ENCODE peak calls at places on chromosomes 16 and 17, in ten cellular contexts. One of them, this sample, is unnamed.

GRCh38 chr17:16122697-16123434 is 92.5 kb downstream of the NCOR1 start:
- DNase-seq in OCI-M1: no peak
- DNase-seq in CD4-positive, CD25-positive, alpha-beta regulatory T cell: no peak
- DNase-seq in activated CD4-positive, alpha-beta T cell treated with anti-CD3 and anti-CD28 coated beads, Interleukin-2, amount 50 U/mL, for 1 hour: no peak
- DNase-seq in activated T-cell treated with anti-CD3 and anti-CD28 coated beads for 4 hours: no peak
- DNase-seq in amniotic epithelial cell: peak; percentile 24
- DNase-seq in fibroblast of mammary gland: no peak
- DNase-seq in NCI-H1105 treated with DMSO at 0.1 percent for 48 hours: no peak
- DNase-seq in NCI-H774: no peak
- DNase-seq in heart right ventricle: no peak
- DNase-seq in this sample: no peak

GRCh38 chr16:17320009-17320408 is 150.8 kb downstream of the XYLT1 start:
- DNase-seq in amniotic epithelial cell: no peak
- DNase-seq in activated T-cell treated with anti-CD3 and anti-CD28 coated beads for 4 hours: no peak
- DNase-seq in heart right ventricle: no peak
- DNase-seq in OCI-M1: no peak
- DNase-seq in fibroblast of mammary gland: no peak
- DNase-seq in NCI-H1105 treated with DMSO at 0.1 percent for 48 hours: no peak
- DNase-seq in NCI-H774: no peak
- DNase-seq in activated CD4-positive, alpha-beta T cell treated with anti-CD3 and anti-CD28 coated beads, Interleukin-2, amount 50 U/mL, for 1 hour: no peak
- DNase-seq in CD4-positive, CD25-positive, alpha-beta regulatory T cell: no peak
- DNase-seq in this sample: no peak

GRCh38 chr17:69030145-69030544 is 30.6 kb downstream of the ABCA9 start:
- DNase-seq in activated CD4-positive, alpha-beta T cell treated with anti-CD3 and anti-CD28 coated beads, Interleukin-2, amount 50 U/mL, for 1 hour: no peak
- DNase-seq in amniotic epithelial cell: no peak
- DNase-seq in fibroblast of mammary gland: no peak
- DNase-seq in NCI-H774: no peak
- DNase-seq in OCI-M1: no peak
- DNase-seq in heart right ventricle: no peak
- DNase-seq in activated T-cell treated with anti-CD3 and anti-CD28 coated beads for 4 hours: no peak
- DNase-seq in CD4-positive, CD25-positive, alpha-beta regulatory T cell: no peak
- DNase-seq in NCI-H1105 treated with DMSO at 0.1 percent for 48 hours: no peak
- DNase-seq in this sample: no peak

GRCh38 chr17:6753006-6753445 is 2.8 kb upstream of the XAF1 start:
- DNase-seq in fibroblast of mammary gland: peak; percentile 87
- DNase-seq in OCI-M1: peak; percentile 86
- DNase-seq in NCI-H774: no peak
- DNase-seq in amniotic epithelial cell: peak; percentile 87
- DNase-seq in NCI-H1105 treated with DMSO at 0.1 percent for 48 hours: peak; percentile 4
- DNase-seq in activated CD4-positive, alpha-beta T cell treated with anti-CD3 and anti-CD28 coated beads, Interleukin-2, amount 50 U/mL, for 1 hour: no peak
- DNase-seq in heart right ventricle: peak; percentile 82
- DNase-seq in activated T-cell treated with anti-CD3 and anti-CD28 coated beads for 4 hours: peak; percentile 46
- DNase-seq in CD4-positive, CD25-positive, alpha-beta regulatory T cell: peak; percentile 28
- DNase-seq in this sample: no peak

GRCh38 chr16:4344659-4345438 is 6.3 kb downstream of the PAM16 start:
- DNase-seq in NCI-H1105 treated with DMSO at 0.1 percent for 48 hours: peak; percentile 67
- DNase-seq in heart right ventricle: no peak
- DNase-seq in fibroblast of mammary gland: peak; percentile 34
- DNase-seq in CD4-positive, CD25-positive, alpha-beta regulatory T cell: no peak
- DNase-seq in amniotic epithelial cell: peak; percentile 30
- DNase-seq in OCI-M1: no peak
- DNase-seq in activated T-cell treated with anti-CD3 and anti-CD28 coated beads for 4 hours: no peak
- DNase-seq in activated CD4-positive, alpha-beta T cell treated with anti-CD3 and anti-CD28 coated beads, Interleukin-2, amount 50 U/mL, for 1 hour: no peak
- DNase-seq in NCI-H774: peak; percentile 93
- DNase-seq in this sample: no peak

GRCh38 chr16:49644143-49644460 is 211.8 kb downstream of the ZNF423 start:
- DNase-seq in NCI-H1105 treated with DMSO at 0.1 percent for 48 hours: no peak
- DNase-seq in fibroblast of mammary gland: peak; percentile 48
- DNase-seq in CD4-positive, CD25-positive, alpha-beta regulatory T cell: no peak
- DNase-seq in heart right ventricle: no peak
- DNase-seq in NCI-H774: no peak
- DNase-seq in OCI-M1: no peak
- DNase-seq in activated T-cell treated with anti-CD3 and anti-CD28 coated beads for 4 hours: no peak
- DNase-seq in activated CD4-positive, alpha-beta T cell treated with anti-CD3 and anti-CD28 coated beads, Interleukin-2, amount 50 U/mL, for 1 hour: no peak
- DNase-seq in amniotic epithelial cell: no peak
- DNase-seq in this sample: no peak

GRCh38 chr16:372584-372983 is 2.2 kb upstream of the MRPL28 start:
- DNase-seq in fibroblast of mammary gland: no peak
- DNase-seq in NCI-H774: no peak
- DNase-seq in CD4-positive, CD25-positive, alpha-beta regulatory T cell: no peak
- DNase-seq in amniotic epithelial cell: no peak
- DNase-seq in NCI-H1105 treated with DMSO at 0.1 percent for 48 hours: no peak
- DNase-seq in OCI-M1: no peak
- DNase-seq in activated T-cell treated with anti-CD3 and anti-CD28 coated beads for 4 hours: no peak
- DNase-seq in activated CD4-positive, alpha-beta T cell treated with anti-CD3 and anti-CD28 coated beads, Interleukin-2, amount 50 U/mL, for 1 hour: no peak
- DNase-seq in heart right ventricle: no peak
- DNase-seq in this sample: no peak

GRCh38 chr16:80197790-80198201 is 343.0 kb upstream of the DYNLRB2 start:
- DNase-seq in activated T-cell treated with anti-CD3 and anti-CD28 coated beads for 4 hours: no peak
- DNase-seq in OCI-M1: no peak
- DNase-seq in activated CD4-positive, alpha-beta T cell treated with anti-CD3 and anti-CD28 coated beads, Interleukin-2, amount 50 U/mL, for 1 hour: no peak
- DNase-seq in NCI-H1105 treated with DMSO at 0.1 percent for 48 hours: no peak
- DNase-seq in CD4-positive, CD25-positive, alpha-beta regulatory T cell: no peak
- DNase-seq in heart right ventricle: no peak
- DNase-seq in NCI-H774: no peak
- DNase-seq in fibroblast of mammary gland: peak; percentile 79
- DNase-seq in amniotic epithelial cell: peak; percentile 90
- DNase-seq in this sample: no peak

GRCh38 chr17:29032067-29032551 is 10.8 kb upstream of the PIPOX start:
- DNase-seq in OCI-M1: no peak
- DNase-seq in heart right ventricle: no peak
- DNase-seq in NCI-H774: no peak
- DNase-seq in activated CD4-positive, alpha-beta T cell treated with anti-CD3 and anti-CD28 coated beads, Interleukin-2, amount 50 U/mL, for 1 hour: no peak
- DNase-seq in amniotic epithelial cell: no peak
- DNase-seq in fibroblast of mammary gland: no peak
- DNase-seq in CD4-positive, CD25-positive, alpha-beta regulatory T cell: no peak
- DNase-seq in activated T-cell treated with anti-CD3 and anti-CD28 coated beads for 4 hours: no peak
- DNase-seq in NCI-H1105 treated with DMSO at 0.1 percent for 48 hours: no peak
- DNase-seq in this sample: no peak

GRCh38 chr16:51243836-51244483 is 92.9 kb upstream of the SALL1 start:
- DNase-seq in NCI-H1105 treated with DMSO at 0.1 percent for 48 hours: no peak
- DNase-seq in NCI-H774: peak; percentile 24
- DNase-seq in amniotic epithelial cell: peak; percentile 2
- DNase-seq in fibroblast of mammary gland: peak; percentile 18
- DNase-seq in OCI-M1: peak; percentile 6
- DNase-seq in activated T-cell treated with anti-CD3 and anti-CD28 coated beads for 4 hours: no peak
- DNase-seq in activated CD4-positive, alpha-beta T cell treated with anti-CD3 and anti-CD28 coated beads, Interleukin-2, amount 50 U/mL, for 1 hour: no peak
- DNase-seq in CD4-positive, CD25-positive, alpha-beta regulatory T cell: no peak
- DNase-seq in heart right ventricle: no peak
- DNase-seq in this sample: no peak

GRCh38 chr17:7223375-7223774 is 3.6 kb downstream of the ACADVL start:
- DNase-seq in NCI-H1105 treated with DMSO at 0.1 percent for 48 hours: no peak
- DNase-seq in activated CD4-positive, alpha-beta T cell treated with anti-CD3 and anti-CD28 coated beads, Interleukin-2, amount 50 U/mL, for 1 hour: no peak
- DNase-seq in OCI-M1: no peak
- DNase-seq in fibroblast of mammary gland: no peak
- DNase-seq in activated T-cell treated with anti-CD3 and anti-CD28 coated beads for 4 hours: no peak
- DNase-seq in NCI-H774: no peak
- DNase-seq in heart right ventricle: no peak
- DNase-seq in amniotic epithelial cell: peak; percentile 36
- DNase-seq in CD4-positive, CD25-positive, alpha-beta regulatory T cell: no peak
- DNase-seq in this sample: no peak

GRCh38 chr17:78202666-78203065 is 11.4 kb upstream of the BIRC5 start:
- DNase-seq in fibroblast of mammary gland: no peak
- DNase-seq in activated CD4-positive, alpha-beta T cell treated with anti-CD3 and anti-CD28 coated beads, Interleukin-2, amount 50 U/mL, for 1 hour: no peak
- DNase-seq in OCI-M1: no peak
- DNase-seq in amniotic epithelial cell: no peak
- DNase-seq in CD4-positive, CD25-positive, alpha-beta regulatory T cell: no peak
- DNase-seq in NCI-H1105 treated with DMSO at 0.1 percent for 48 hours: no peak
- DNase-seq in heart right ventricle: no peak
- DNase-seq in NCI-H774: no peak
- DNase-seq in activated T-cell treated with anti-CD3 and anti-CD28 coated beads for 4 hours: no peak
- DNase-seq in this sample: no peak

GRCh38 chr17:63699638-63700527 is at the start of gene LIMD2:
- DNase-seq in amniotic epithelial cell: no peak
- DNase-seq in NCI-H774: peak; percentile 55
- DNase-seq in CD4-positive, CD25-positive, alpha-beta regulatory T cell: peak; percentile 87
- DNase-seq in fibroblast of mammary gland: no peak
- DNase-seq in activated CD4-positive, alpha-beta T cell treated with anti-CD3 and anti-CD28 coated beads, Interleukin-2, amount 50 U/mL, for 1 hour: peak; percentile 86
- DNase-seq in NCI-H1105 treated with DMSO at 0.1 percent for 48 hours: peak; percentile 49
- DNase-seq in heart right ventricle: peak; percentile 53
- DNase-seq in OCI-M1: peak; percentile 80
- DNase-seq in activated T-cell treated with anti-CD3 and anti-CD28 coated beads for 4 hours: peak; percentile 76
- DNase-seq in this sample: peak; percentile 69

GRCh38 chr17:40433551-40434384 is 9.5 kb upstream of the IGFBP4 start:
- DNase-seq in amniotic epithelial cell: no peak
- DNase-seq in activated CD4-positive, alpha-beta T cell treated with anti-CD3 and anti-CD28 coated beads, Interleukin-2, amount 50 U/mL, for 1 hour: no peak
- DNase-seq in NCI-H774: no peak
- DNase-seq in fibroblast of mammary gland: no peak
- DNase-seq in OCI-M1: peak; percentile 70
- DNase-seq in NCI-H1105 treated with DMSO at 0.1 percent for 48 hours: no peak
- DNase-seq in heart right ventricle: no peak
- DNase-seq in activated T-cell treated with anti-CD3 and anti-CD28 coated beads for 4 hours: no peak
- DNase-seq in CD4-positive, CD25-positive, alpha-beta regulatory T cell: peak; percentile 40
- DNase-seq in this sample: no peak

GRCh38 chr16:54462151-54462651 is 175.6 kb upstream of the IRX3 start:
- DNase-seq in NCI-H1105 treated with DMSO at 0.1 percent for 48 hours: no peak
- DNase-seq in activated CD4-positive, alpha-beta T cell treated with anti-CD3 and anti-CD28 coated beads, Interleukin-2, amount 50 U/mL, for 1 hour: no peak
- DNase-seq in NCI-H774: no peak
- DNase-seq in CD4-positive, CD25-positive, alpha-beta regulatory T cell: no peak
- DNase-seq in OCI-M1: no peak
- DNase-seq in heart right ventricle: no peak
- DNase-seq in amniotic epithelial cell: no peak
- DNase-seq in activated T-cell treated with anti-CD3 and anti-CD28 coated beads for 4 hours: no peak
- DNase-seq in fibroblast of mammary gland: peak; percentile 86
- DNase-seq in this sample: no peak

GRCh38 chr16:53945996-53946395 is 242.0 kb downstream of the FTO start:
- DNase-seq in NCI-H774: no peak
- DNase-seq in activated CD4-positive, alpha-beta T cell treated with anti-CD3 and anti-CD28 coated beads, Interleukin-2, amount 50 U/mL, for 1 hour: no peak
- DNase-seq in NCI-H1105 treated with DMSO at 0.1 percent for 48 hours: peak; percentile 23
- DNase-seq in CD4-positive, CD25-positive, alpha-beta regulatory T cell: peak; percentile 50
- DNase-seq in OCI-M1: peak; percentile 72
- DNase-seq in activated T-cell treated with anti-CD3 and anti-CD28 coated beads for 4 hours: no peak
- DNase-seq in amniotic epithelial cell: peak; percentile 74
- DNase-seq in heart right ventricle: no peak
- DNase-seq in fibroblast of mammary gland: peak; percentile 73
- DNase-seq in this sample: no peak

GRCh38 chr17:80177986-80178590 is 8.3 kb downstream of the CARD14 start:
- DNase-seq in CD4-positive, CD25-positive, alpha-beta regulatory T cell: no peak
- DNase-seq in heart right ventricle: no peak
- DNase-seq in activated CD4-positive, alpha-beta T cell treated with anti-CD3 and anti-CD28 coated beads, Interleukin-2, amount 50 U/mL, for 1 hour: no peak
- DNase-seq in fibroblast of mammary gland: no peak
- DNase-seq in activated T-cell treated with anti-CD3 and anti-CD28 coated beads for 4 hours: no peak
- DNase-seq in OCI-M1: no peak
- DNase-seq in amniotic epithelial cell: no peak
- DNase-seq in NCI-H1105 treated with DMSO at 0.1 percent for 48 hours: no peak
- DNase-seq in NCI-H774: no peak
- DNase-seq in this sample: no peak

GRCh38 chr17:64240261-64240740 is 22.8 kb downstream of the TEX2 start:
- DNase-seq in NCI-H1105 treated with DMSO at 0.1 percent for 48 hours: no peak
- DNase-seq in NCI-H774: no peak
- DNase-seq in activated CD4-positive, alpha-beta T cell treated with anti-CD3 and anti-CD28 coated beads, Interleukin-2, amount 50 U/mL, for 1 hour: no peak
- DNase-seq in heart right ventricle: no peak
- DNase-seq in CD4-positive, CD25-positive, alpha-beta regulatory T cell: no peak
- DNase-seq in activated T-cell treated with anti-CD3 and anti-CD28 coated beads for 4 hours: no peak
- DNase-seq in amniotic epithelial cell: no peak
- DNase-seq in fibroblast of mammary gland: no peak
- DNase-seq in OCI-M1: peak; percentile 52
- DNase-seq in this sample: no peak

GRCh38 chr17:52759864-52760263 is 601.4 kb upstream of the CA10 start:
- DNase-seq in heart right ventricle: no peak
- DNase-seq in amniotic epithelial cell: no peak
- DNase-seq in OCI-M1: no peak
- DNase-seq in fibroblast of mammary gland: no peak
- DNase-seq in CD4-positive, CD25-positive, alpha-beta regulatory T cell: no peak
- DNase-seq in NCI-H1105 treated with DMSO at 0.1 percent for 48 hours: no peak
- DNase-seq in activated CD4-positive, alpha-beta T cell treated with anti-CD3 and anti-CD28 coated beads, Interleukin-2, amount 50 U/mL, for 1 hour: no peak
- DNase-seq in activated T-cell treated with anti-CD3 and anti-CD28 coated beads for 4 hours: no peak
- DNase-seq in NCI-H774: no peak
- DNase-seq in this sample: no peak

GRCh38 chr17:72719206-72719581 is 373.3 kb downstream of the SLC39A11 start:
- DNase-seq in NCI-H1105 treated with DMSO at 0.1 percent for 48 hours: no peak
- DNase-seq in amniotic epithelial cell: no peak
- DNase-seq in fibroblast of mammary gland: no peak
- DNase-seq in NCI-H774: no peak
- DNase-seq in CD4-positive, CD25-positive, alpha-beta regulatory T cell: no peak
- DNase-seq in activated T-cell treated with anti-CD3 and anti-CD28 coated beads for 4 hours: no peak
- DNase-seq in activated CD4-positive, alpha-beta T cell treated with anti-CD3 and anti-CD28 coated beads, Interleukin-2, amount 50 U/mL, for 1 hour: no peak
- DNase-seq in OCI-M1: no peak
- DNase-seq in heart right ventricle: no peak
- DNase-seq in this sample: no peak

GRCh38 chr16:88928405-88929375 is 48.3 kb downstream of the CBFA2T3 start:
- DNase-seq in CD4-positive, CD25-positive, alpha-beta regulatory T cell: no peak
- DNase-seq in NCI-H774: peak; percentile 47
- DNase-seq in amniotic epithelial cell: no peak
- DNase-seq in activated CD4-positive, alpha-beta T cell treated with anti-CD3 and anti-CD28 coated beads, Interleukin-2, amount 50 U/mL, for 1 hour: no peak
- DNase-seq in activated T-cell treated with anti-CD3 and anti-CD28 coated beads for 4 hours: no peak
- DNase-seq in NCI-H1105 treated with DMSO at 0.1 percent for 48 hours: peak; percentile 31
- DNase-seq in OCI-M1: no peak
- DNase-seq in heart right ventricle: no peak
- DNase-seq in fibroblast of mammary gland: no peak
- DNase-seq in this sample: no peak

This sample was measured in stimulated activated naive B cell treated with anti-CD40 and anti-IgM and Interleukin-4, amounts not matched to agents 10 μg/mL and 1 μg/mL and 100 μg/mL, for 72 hours.